ENCODE peak calls at places on chromosomes 2 and 18, in seven cellular contexts. K is body of pancreas, G is sigmoid colon, N is tibial nerve, Z is uterus, Q is adrenal gland, S is ovary. P is an unnamed sample. For H3K9me3, the result is how much of the 10 kb centered on the place peaks cover.

GRCh38 chr2:222859786-222860726 is 780 bp upstream of the ACSL3 start:
- DNase-seq in K (peak), G (peak), N (peak), Z (peak), Q (peak), S (peak), P (peak)

GRCh38 chr18:24076950-24077349 is 61.9 kb upstream of the CABYR start:
- DNase-seq in K (no peak), G (no peak), N (no peak), Z (no peak), Q (no peak), S (no peak), P (no peak)

GRCh38 chr2:201779996-201780673 is 598 bp downstream of the ALS2 start:
- DNase-seq in K (no peak), G (no peak), N (peak), Z (no peak), Q (no peak), S (no peak), P (no peak)

GRCh38 chr18:50268022-50268747 is 1.9 kb upstream of the CFAP53 start:
- DNase-seq in K (peak), G (peak), N (peak), Z (peak), Q (peak), S (peak), P (peak)

GRCh38 chr18:68735498-68736343 is 20.8 kb upstream of the TMX3 start:
- DNase-seq in K (no peak), G (no peak), N (no peak), Z (no peak), Q (no peak), S (no peak), P (no peak)

GRCh38 chr18:23609390-23610008 is 23.2 kb upstream of the NPC1 start:
- DNase-seq in K (no peak), G (no peak), N (no peak), Z (no peak), Q (no peak), S (no peak), P (no peak)

GRCh38 chr2:111954602-111955332 is 56.4 kb downstream of the MERTK start:
- DNase-seq in K (no peak), G (no peak), N (no peak), Z (no peak), Q (no peak), S (no peak), P (peak)

GRCh38 chr2:67309281-67309680 is 87.9 kb upstream of the ETAA1 start:
- DNase-seq in K (no peak), G (no peak), N (no peak), Z (no peak), Q (no peak), S (no peak), P (no peak)

GRCh38 chr2:228401065-228401912 is 219.8 kb upstream of the SPHKAP start:
- DNase-seq in K (no peak), G (no peak), N (no peak), Z (no peak), Q (no peak), S (no peak), P (no peak)

DNA sequence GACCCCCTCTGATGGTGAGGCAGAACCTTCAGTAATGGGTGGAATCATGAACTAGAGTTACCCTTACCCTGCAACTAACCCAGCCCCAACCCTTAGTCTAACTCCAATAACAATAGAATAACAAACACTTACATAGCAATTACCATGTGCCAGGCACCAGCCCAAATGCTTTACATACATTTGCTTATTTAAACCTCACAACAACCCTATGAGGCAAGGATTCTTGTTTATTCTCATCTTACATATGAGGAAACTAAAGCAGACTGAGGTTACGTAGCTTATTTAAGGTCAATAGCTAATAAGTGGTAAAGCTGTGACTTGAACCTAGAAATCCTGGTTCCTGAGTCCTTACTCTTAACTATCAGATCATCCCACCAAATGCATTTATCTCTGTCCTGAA is 132.8 kb downstream of the CYP26B1 start:
- DNase-seq in K (no peak), G (no peak), N (no peak), Z (no peak), Q (no peak), S (no peak), P (no peak)
- TF ChIP-seq POLR2A in K (no peak), G (no peak), N (no peak), Z (no peak), Q (no peak), S (no peak), P (no peak)

DNA sequence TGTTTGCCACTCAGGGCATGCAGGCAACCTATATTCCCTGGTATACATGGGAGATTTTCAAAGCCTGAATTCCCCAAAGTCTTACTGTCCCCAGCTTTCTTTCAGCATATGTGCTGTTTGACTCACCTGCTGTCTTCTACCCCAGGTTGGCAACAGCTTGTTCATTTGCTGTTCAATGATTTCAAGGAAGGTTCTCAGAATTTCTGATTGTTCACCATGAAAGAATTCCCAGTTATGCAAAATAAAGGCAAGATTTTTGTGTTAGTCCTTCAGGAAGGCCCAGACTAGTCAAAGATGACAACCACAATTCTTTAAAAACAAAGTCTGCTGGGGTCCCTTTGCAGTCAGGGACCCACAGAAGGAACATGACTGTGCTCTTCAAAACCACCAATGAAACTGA is 1057.8 kb upstream of the CDH2 start:
- DNase-seq in K (no peak), G (no peak), N (no peak), Z (no peak), Q (no peak), S (no peak), P (no peak)
- H3K9me3 ChIP-seq in K (under half), G (under half), N (under half), Z (under half), Q (under half), S (under half), P (under half)

GRCh38 chr18:59218018-59218417 is 1.9 kb upstream of the GRP start:
- DNase-seq in K (no peak), G (no peak), N (no peak), Z (no peak), Q (no peak), S (no peak), P (no peak)

GRCh38 chr18:59219672-59220163 is at the start of gene GRP:
- DNase-seq in K (no peak), G (no peak), N (no peak), Z (no peak), Q (no peak), S (no peak), P (no peak)

GRCh38 chr18:59222341-59222740 is 2.4 kb downstream of the GRP start:
- DNase-seq in K (no peak), G (no peak), N (no peak), Z (no peak), Q (no peak), S (no peak), P (no peak)

GRCh38 chr18:59220784-59221765 is 1.1 kb downstream of the GRP start:
- DNase-seq in K (no peak), G (no peak), N (no peak), Z (no peak), Q (no peak), S (no peak), P (no peak)

GRCh38 chr18:59220164-59220783 is 316 bp downstream of the GRP start:
- DNase-seq in K (no peak), G (no peak), N (no peak), Z (no peak), Q (no peak), S (no peak), P (no peak)
- H3K4me3 ChIP-seq in K (no peak), G (peak), N (no peak), Z (no peak), Q (no peak), S (no peak), P (no peak)

DNA sequence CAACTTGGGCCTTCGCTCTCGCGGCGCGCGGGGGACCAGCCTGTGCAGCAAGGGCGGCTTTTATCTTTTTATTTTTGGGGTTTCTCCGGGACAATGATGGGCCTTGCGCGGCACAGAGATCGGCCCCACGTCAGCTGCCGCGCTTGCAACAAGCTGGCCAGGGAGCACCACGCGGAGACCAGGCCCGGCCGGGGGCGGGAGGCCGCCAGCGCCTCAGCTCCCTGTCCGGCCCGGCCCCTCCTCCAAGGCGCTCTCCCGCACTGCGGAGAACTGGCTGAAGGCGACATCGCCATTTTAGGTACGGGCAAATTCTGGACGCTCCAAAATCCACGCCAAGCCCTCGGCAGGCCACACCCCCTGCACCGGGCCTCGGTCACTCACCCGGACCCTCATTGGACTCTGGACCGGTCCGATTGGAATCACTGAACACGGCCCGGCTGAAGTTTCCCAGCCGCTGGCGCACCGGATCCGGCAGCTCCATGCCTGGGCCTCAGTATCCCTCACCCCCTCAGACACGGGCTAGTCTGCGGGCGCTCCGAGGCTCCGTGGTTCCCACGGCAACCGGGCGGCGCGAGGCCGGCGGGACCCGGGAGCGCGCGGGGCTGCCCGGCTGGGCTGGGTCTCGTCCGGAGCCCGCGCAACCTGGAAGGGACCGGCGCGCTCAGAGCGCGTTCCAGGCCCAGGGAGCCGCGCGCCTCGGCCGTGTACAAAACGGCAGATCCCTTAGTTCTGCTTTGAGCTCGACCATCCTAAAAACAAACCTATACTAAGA is at the start of gene TMEM17:
- DNase-seq in K (peak), G (peak), N (peak), Z (peak), Q (peak), S (peak), P (peak)
- TF ChIP-seq POLR2A in K (peak), G (no peak), N (peak), Z (peak), Q (peak), S (peak), P (no peak)

GRCh38 chr18:31204169-31204568 is 41.5 kb upstream of the DSC1 start:
- DNase-seq in K (no peak), G (no peak), N (no peak), Z (no peak), Q (no peak), S (no peak), P (no peak)
- H3K9me3 ChIP-seq in K (under half), G (under half), N (under half), Z (under half), Q (under half), S (under half), P (under half)

GRCh38 chr2:97993926-97994325 is 1.8 kb downstream of the TMEM131 start:
- DNase-seq in K (no peak), G (no peak), N (no peak), Z (no peak), Q (no peak), S (no peak), P (no peak)
- H3K4me3 ChIP-seq in K (peak), G (peak), N (peak), Z (no peak), Q (peak), S (peak), P (no peak)

GRCh38 chr2:120820885-120821279 is 85.2 kb downstream of the GLI2 start:
- DNase-seq in K (no peak), G (no peak), N (no peak), Z (peak), Q (peak), S (peak), P (no peak)

GRCh38 chr2:120818441-120818920 is 82.8 kb downstream of the GLI2 start:
- DNase-seq in K (peak), G (peak), N (no peak), Z (peak), Q (peak), S (peak), P (no peak)

GRCh38 chr2:120819720-120820210 is 84.1 kb downstream of the GLI2 start:
- DNase-seq in K (no peak), G (no peak), N (no peak), Z (no peak), Q (no peak), S (no peak), P (no peak)

GRCh38 chr2:120821446-120822160 is 85.9 kb downstream of the GLI2 start:
- DNase-seq in K (no peak), G (no peak), N (no peak), Z (no peak), Q (no peak), S (no peak), P (peak)

GRCh38 chr2:120820263-120820884 is 84.7 kb downstream of the GLI2 start:
- DNase-seq in K (no peak), G (peak), N (no peak), Z (peak), Q (no peak), S (peak), P (peak)
- TF ChIP-seq POLR2A in K (no peak), G (no peak), N (no peak), Z (no peak), Q (no peak), S (no peak), P (no peak)

P was measured in heart left ventricle.